ENCODE peak calls at places on chromosomes 2 and 18, in ten cellular contexts. S is naive thymus-derived CD8-positive, alpha-beta T cell; C is A549; F is EL; H is gastrocnemius medialis; Y is iris pigment epithelial cell; B is RPMI8226; T is HTR-8/SVneo; D is activated naive CD4-positive, alpha-beta T cell treated with Interleukin-2 at 50 U/mL for 16 hours; Z is stimulated activated CD8-positive, alpha-beta memory T cell treated with anti-CD3 and anti-CD28 coated beads, Interleukin-4, amount 100 ng/mL, for 4 hours. U is an unnamed sample.

GRCh38 chr2:178330175-178331021 is 120.6 kb downstream of the PRKRA start:
- DNase-seq in Z (no peak), H (no peak), Y (no peak), B (peak), S (no peak), T (no peak), C (no peak), D (no peak), F (no peak), U (no peak)

GRCh38 chr2:157725856-157726255 is 97.2 kb upstream of the ACVR1C start:
- DNase-seq in D (no peak), T (no peak), Y (peak), S (no peak), H (no peak), Z (no peak), B (no peak), C (no peak), F (no peak), U (no peak)

GRCh38 chr2:20931346-20931745 is 108.4 kb upstream of the LDAH start:
- DNase-seq in Z (no peak), T (no peak), B (no peak), Y (no peak), F (peak), C (no peak), D (no peak), S (no peak), H (no peak), U (no peak)

GRCh38 chr2:147223119-147223518 is 621.7 kb upstream of the ACVR2A start:
- DNase-seq in T (no peak), D (no peak), Z (no peak), H (no peak), S (no peak), C (no peak), Y (no peak), B (no peak), F (no peak), U (no peak)

GRCh38 chr2:240250985-240251847 is 110.8 kb upstream of the OTOS start:
- DNase-seq in B (peak), C (peak), Z (no peak), S (no peak), F (peak), D (no peak), Y (peak), T (peak), H (peak), U (peak)

GRCh38 chr2:101017371-101017770 is 15.3 kb downstream of the RPL31 start:
- DNase-seq in H (no peak), D (no peak), F (no peak), Y (no peak), B (no peak), C (no peak), T (no peak), Z (no peak), S (no peak), U (no peak)

GRCh38 chr2:210086292-210086691 is 83.9 kb downstream of the RPE start:
- DNase-seq in D (no peak), Z (no peak), Y (peak), B (no peak), T (no peak), H (no peak), C (no peak), S (no peak), F (no peak), U (no peak)

GRCh38 chr2:190111166-190111565 is 48.6 kb upstream of the MSTN start:
- DNase-seq in S (no peak), B (no peak), T (no peak), Z (no peak), Y (no peak), D (no peak), F (no peak), H (no peak), C (no peak), U (no peak)

GRCh38 chr18:22179174-22179573 is 9.8 kb downstream of the GATA6 start:
- DNase-seq in Y (peak), T (no peak), S (no peak), Z (no peak), F (no peak), C (no peak), B (no peak), D (no peak), H (no peak), U (no peak)

GRCh38 chr2:109699646-109700045 is 85.5 kb downstream of the SOWAHC start:
- DNase-seq in B (no peak), H (no peak), Z (no peak), C (no peak), D (no peak), F (no peak), T (no peak), S (no peak), Y (peak), U (no peak)

U was measured in NCI-H774.